ENCODE peak calls at places on chromosomes 11 and 22, in eight cellular contexts. P, J, K, D, E, G, L and B are unnamed samples.

GRCh38 chr11:58028687-58029411 is 1.9 kb upstream of the OR6Q1 start:
- DNase-seq in P (no peak), J (no peak), K (no peak), D (no peak), E (peak; percentile 16), G (peak; percentile 44), L (no peak), B (no peak)

GRCh38 chr11:132278801-132279574 is 908.6 kb downstream of the NTM start:
- DNase-seq in P (no peak), J (no peak), K (no peak), D (no peak), E (peak; percentile 30), G (no peak), L (no peak), B (no peak)

GRCh38 chr11:10351768-10352641 is 47.1 kb downstream of the ADM start:
- DNase-seq in P (no peak), J (peak; percentile 62), K (no peak), D (peak; percentile 26), E (peak; percentile 97), G (peak; percentile 82), L (no peak), B (peak; percentile 79)

GRCh38 chr11:107457205-107457557 is 444 bp downstream of the CWF19L2 start:
- DNase-seq in P (no peak), J (no peak), K (peak; percentile 3), D (no peak), E (no peak), G (peak; percentile 19), L (no peak), B (no peak)

GRCh38 chr11:98616256-98616655 is 404.5 kb upstream of the CNTN5 start:
- DNase-seq in P (no peak), J (no peak), K (no peak), D (no peak), E (no peak), G (no peak), L (no peak), B (no peak)

GRCh38 chr11:64347171-64347867 is 7.3 kb downstream of the CCDC88B start:
- DNase-seq in P (no peak), J (no peak), K (no peak), D (no peak), E (peak; percentile 23), G (no peak), L (no peak), B (no peak)

GRCh38 chr11:61080986-61081590 is 21.2 kb upstream of the CD5 start:
- DNase-seq in P (no peak), J (no peak), K (no peak), D (no peak), E (no peak), G (no peak), L (no peak), B (no peak)

GRCh38 chr11:123020968-123021367 is 39.3 kb upstream of the BSX start:
- DNase-seq in P (no peak), J (no peak), K (no peak), D (no peak), E (peak; percentile 58), G (no peak), L (peak; percentile 55), B (no peak)

GRCh38 chr11:24509114-24509513 is 12.3 kb downstream of the LUZP2 start:
- DNase-seq in P (no peak), J (no peak), K (no peak), D (no peak), E (peak; percentile 6), G (no peak), L (no peak), B (no peak)

GRCh38 chr22:22446527-22446926 is 62.0 kb downstream of the ZNF280B start:
- DNase-seq in P (no peak), J (no peak), K (no peak), D (no peak), E (no peak), G (no peak), L (no peak), B (no peak)

GRCh38 chr22:46454910-46455269 is 82.5 kb downstream of the CELSR1 start:
- DNase-seq in P (no peak), J (no peak), K (no peak), D (no peak), E (no peak), G (no peak), L (no peak), B (no peak)

GRCh38 chr11:32438883-32439487 is 3.6 kb upstream of the WT1 start:
- DNase-seq in P (no peak), J (no peak), K (no peak), D (no peak), E (peak; percentile 37), G (peak; percentile 68), L (no peak), B (no peak)

GRCh38 chr11:61542024-61542461 is 33.5 kb downstream of the LRRC10B start:
- DNase-seq in P (no peak), J (no peak), K (no peak), D (no peak), E (no peak), G (no peak), L (no peak), B (no peak)

GRCh38 chr22:43227231-43227630 is 40.3 kb upstream of the TTLL12 start:
- DNase-seq in P (no peak), J (no peak), K (no peak), D (no peak), E (no peak), G (no peak), L (no peak), B (no peak)

GRCh38 chr11:103924166-103925013 is 112.0 kb upstream of the DDI1 start:
- DNase-seq in P (no peak), J (no peak), K (no peak), D (no peak), E (no peak), G (no peak), L (no peak), B (no peak)

GRCh38 chr11:1750840-1751520 is 585 bp upstream of the IFITM10 start:
- DNase-seq in P (no peak), J (no peak), K (no peak), D (no peak), E (peak; percentile 30), G (peak; percentile 44), L (peak; percentile 64), B (peak; percentile 30)

GRCh38 chr11:72676874-72677341 is 2.7 kb upstream of the PDE2A start:
- DNase-seq in P (peak; percentile 78), J (no peak), K (peak; percentile 59), D (peak; percentile 67), E (peak; percentile 48), G (peak; percentile 89), L (peak; percentile 77), B (peak; percentile 86)

GRCh38 chr11:12865871-12866595 is 143.1 kb upstream of the RASSF10 start:
- DNase-seq in P (no peak), J (no peak), K (no peak), D (no peak), E (no peak), G (no peak), L (no peak), B (no peak)

GRCh38 chr11:126631399-126631798 is 275.9 kb downstream of the ST3GAL4 start:
- DNase-seq in P (no peak), J (no peak), K (no peak), D (no peak), E (no peak), G (no peak), L (no peak), B (no peak)

GRCh38 chr11:35629914-35630313 is 11.7 kb downstream of the FJX1 start:
- DNase-seq in P (no peak), J (peak; percentile 97), K (no peak), D (no peak), E (peak; percentile 96), G (no peak), L (no peak), B (no peak)

GRCh38 chr11:85822814-85823213 is 11.9 kb upstream of the SYTL2 start:
- DNase-seq in P (no peak), J (no peak), K (no peak), D (no peak), E (peak; percentile 64), G (no peak), L (no peak), B (no peak)